ENCODE peak calls at places on chromosome 1, in seven cellular contexts. C, K, E, D, M, X and H are unnamed samples.

GRCh38 chr1:205199090-205199930 is 12.2 kb downstream of the DSTYK start:
- DNase-seq in C (no peak), K (no peak), E (no peak), D (no peak), M (no peak), X (no peak), H (no peak)

GRCh38 chr1:11537380-11537764 is 58.4 kb downstream of the DISP3 start:
- DNase-seq in C (no peak), K (no peak), E (no peak), D (no peak), M (no peak), X (no peak), H (no peak)

GRCh38 chr1:203425668-203425999 is 50.0 kb upstream of the PRELP start:
- DNase-seq in C (no peak), K (no peak), E (no peak), D (no peak), M (no peak), X (no peak), H (no peak)

GRCh38 chr1:98949606-98950005 is 55.1 kb downstream of the PLPPR5 start:
- DNase-seq in C (no peak), K (no peak), E (no peak), D (no peak), M (no peak), X (no peak), H (no peak)

GRCh38 chr1:112369389-112370285 is 26.4 kb upstream of the CTTNBP2NL start:
- DNase-seq in C (peak), K (peak), E (peak), D (peak), M (peak), X (peak), H (peak)

GRCh38 chr1:201946224-201946908 is at the start of gene LMOD1:
- DNase-seq in C (peak), K (peak), E (peak), D (peak), M (peak), X (peak), H (peak)

GRCh38 chr1:115324649-115325420 is 13.2 kb downstream of the NGF start:
- DNase-seq in C (no peak), K (no peak), E (no peak), D (no peak), M (no peak), X (no peak), H (no peak)

GRCh38 chr1:207429963-207430362 is 24.2 kb upstream of the CR2 start:
- DNase-seq in C (no peak), K (no peak), E (no peak), D (no peak), M (no peak), X (no peak), H (no peak)

GRCh38 chr1:73097917-73098316 is 815.6 kb upstream of the NEGR1 start:
- DNase-seq in C (no peak), K (no peak), E (no peak), D (no peak), M (no peak), X (no peak), H (no peak)

GRCh38 chr1:3857791-3858129 is 484 bp downstream of the DFFB start:
- DNase-seq in C (no peak), K (no peak), E (no peak), D (peak), M (no peak), X (no peak), H (no peak)

GRCh38 chr1:71463144-71463543 is 382.3 kb upstream of the ZRANB2 start:
- DNase-seq in C (no peak), K (no peak), E (no peak), D (no peak), M (no peak), X (no peak), H (no peak)

GRCh38 chr1:46558141-46558963 is 6.9 kb upstream of the KNCN start:
- DNase-seq in C (no peak), K (no peak), E (peak), D (no peak), M (peak), X (no peak), H (no peak)

GRCh38 chr1:82485591-82486369 is 685.0 kb downstream of the ADGRL2 start:
- DNase-seq in C (no peak), K (no peak), E (peak), D (peak), M (peak), X (peak), H (no peak)

GRCh38 chr1:35532497-35533226 is 24.5 kb downstream of the KIAA0319L start:
- DNase-seq in C (no peak), K (no peak), E (no peak), D (no peak), M (no peak), X (no peak), H (peak)

GRCh38 chr1:151606867-151607266 is 5.0 kb upstream of the SNX27 start:
- DNase-seq in C (no peak), K (no peak), E (no peak), D (no peak), M (no peak), X (no peak), H (no peak)

GRCh38 chr1:234856719-234857310 is 246.8 kb upstream of the IRF2BP2 start:
- DNase-seq in C (no peak), K (no peak), E (no peak), D (no peak), M (no peak), X (no peak), H (no peak)

GRCh38 chr1:115469703-115470476 is 131.8 kb upstream of the NGF start:
- DNase-seq in C (peak), K (peak), E (peak), D (peak), M (peak), X (peak), H (no peak)

GRCh38 chr1:8020032-8020431 is 6.1 kb downstream of the ERRFI1 start:
- DNase-seq in C (peak), K (no peak), E (no peak), D (no peak), M (no peak), X (no peak), H (no peak)